ENCODE peak calls at places on chromosomes 11 and 22, in six cellular contexts. Z, L, X, W, V and N are unnamed samples.

GRCh38 chr22:28939394-28939793 is 56.0 kb downstream of the ZNRF3 start:
- DNase-seq in Z (no peak), L (no peak), X (no peak), W (no peak), V (no peak), N (no peak)

GRCh38 chr11:70303070-70303469 is 32.6 kb downstream of the PPFIA1 start:
- DNase-seq in Z (no peak), L (no peak), X (no peak), W (no peak), V (no peak), N (no peak)

GRCh38 chr11:75356613-75357012 is 5.2 kb upstream of the ARRB1 start:
- DNase-seq in Z (peak), L (no peak), X (no peak), W (no peak), V (no peak), N (no peak)

GRCh38 chr22:39661842-39662676 is 91.5 kb downstream of the CACNA1I start:
- DNase-seq in Z (no peak), L (peak), X (peak), W (peak), V (peak), N (no peak)

GRCh38 chr22:33921576-33922181 is 1.4 kb upstream of the LARGE1 start:
- DNase-seq in Z (peak), L (no peak), X (peak), W (peak), V (peak), N (peak)

GRCh38 chr11:34028407-34028804 is 23.1 kb upstream of the CAPRIN1 start:
- DNase-seq in Z (no peak), L (no peak), X (no peak), W (no peak), V (no peak), N (no peak)

GRCh38 chr11:67289651-67290479 is 762 bp downstream of the ANKRD13D start:
- DNase-seq in Z (no peak), L (no peak), X (peak), W (no peak), V (no peak), N (no peak)

GRCh38 chr22:38238519-38239051 is 34.2 kb downstream of the TMEM184B start:
- DNase-seq in Z (no peak), L (no peak), X (no peak), W (no peak), V (no peak), N (no peak)

GRCh38 chr11:114440121-114440860 is 1.0 kb downstream of the REXO2 start:
- DNase-seq in Z (no peak), L (no peak), X (no peak), W (no peak), V (no peak), N (no peak)

GRCh38 chr22:49788492-49788891 is 39.2 kb downstream of the BRD1 start:
- DNase-seq in Z (no peak), L (no peak), X (no peak), W (no peak), V (no peak), N (no peak)

GRCh38 chr11:83865636-83866461 is 579.7 kb upstream of the CCDC90B start:
- DNase-seq in Z (no peak), L (no peak), X (no peak), W (no peak), V (no peak), N (peak)

GRCh38 chr11:25734592-25735211 is 597.2 kb upstream of the ANO3 start:
- DNase-seq in Z (peak), L (no peak), X (no peak), W (no peak), V (no peak), N (no peak)

GRCh38 chr11:46285173-46285572 is 7.7 kb downstream of the CREB3L1 start:
- DNase-seq in Z (no peak), L (no peak), X (no peak), W (no peak), V (no peak), N (no peak)

GRCh38 chr11:104781037-104781436 is 117.2 kb downstream of the CASP12 start:
- DNase-seq in Z (no peak), L (no peak), X (no peak), W (no peak), V (no peak), N (no peak)

GRCh38 chr11:68652683-68653156 is 31.6 kb upstream of the GAL start:
- DNase-seq in Z (no peak), L (no peak), X (no peak), W (no peak), V (no peak), N (no peak)

GRCh38 chr22:39723463-39723862 is 152.9 kb downstream of the CACNA1I start:
- DNase-seq in Z (no peak), L (no peak), X (no peak), W (no peak), V (no peak), N (no peak)

GRCh38 chr11:61505640-61506155 is 2.9 kb upstream of the LRRC10B start:
- DNase-seq in Z (peak), L (no peak), X (no peak), W (no peak), V (no peak), N (no peak)

GRCh38 chr11:131674051-131674755 is 303.8 kb downstream of the NTM start:
- DNase-seq in Z (peak), L (no peak), X (peak), W (peak), V (peak), N (peak)

GRCh38 chr11:5300246-5300645 is 1.5 kb downstream of the OR51B4 start:
- DNase-seq in Z (no peak), L (no peak), X (no peak), W (no peak), V (no peak), N (no peak)

GRCh38 chr22:27836181-27836580 is 34.6 kb upstream of the MN1 start:
- DNase-seq in Z (no peak), L (no peak), X (no peak), W (no peak), V (no peak), N (no peak)

GRCh38 chr11:33040127-33040861 is 922 bp downstream of the TCP11L1 start:
- DNase-seq in Z (peak), L (no peak), X (no peak), W (peak), V (peak), N (no peak)

GRCh38 chr11:66467034-66467659 is 442 bp downstream of the PELI3 start:
- DNase-seq in Z (peak), L (no peak), X (no peak), W (no peak), V (peak), N (peak)

GRCh38 chr11:35893796-35894475 is 49.9 kb upstream of the LDLRAD3 start:
- DNase-seq in Z (peak), L (no peak), X (no peak), W (no peak), V (no peak), N (no peak)

GRCh38 chr22:27045103-27045940 is 387.9 kb downstream of the MIAT start:
- DNase-seq in Z (peak), L (no peak), X (no peak), W (no peak), V (no peak), N (peak)

GRCh38 chr11:84564180-84564866 is 1062.8 kb downstream of the DLG2 start:
- DNase-seq in Z (peak), L (no peak), X (no peak), W (peak), V (peak), N (peak)

GRCh38 chr22:45051419-45051818 is 41.6 kb upstream of the PHF21B start:
- DNase-seq in Z (no peak), L (no peak), X (no peak), W (no peak), V (no peak), N (no peak)

GRCh38 chr22:23182289-23183106 is 2.2 kb downstream of the BCR start:
- DNase-seq in Z (peak), L (peak), X (no peak), W (peak), V (peak), N (peak)